ENCODE peak calls at places on chromosome 13, in six cellular contexts. One of them, this sample, is unnamed.

GRCh38 chr13:38223093-38223492 is 126.6 kb upstream of the UFM1 start:
- DNase-seq in transverse colon: no peak
- DNase-seq in right atrium auricular region: no peak
- DNase-seq in tibial artery: no peak
- DNase-seq in pancreas: no peak
- DNase-seq in mammary epithelial cell: no peak
- DNase-seq in this sample: no peak

GRCh38 chr13:24693862-24694471 is 13.8 kb downstream of the ATP12A start:
- DNase-seq in transverse colon: peak; percentile 36
- DNase-seq in right atrium auricular region: no peak
- DNase-seq in tibial artery: peak; percentile 44
- DNase-seq in pancreas: no peak
- DNase-seq in mammary epithelial cell: peak; percentile 47
- DNase-seq in this sample: no peak

GRCh38 chr13:97491452-97491851 is 57.5 kb downstream of the RAP2A start:
- DNase-seq in transverse colon: no peak
- DNase-seq in right atrium auricular region: no peak
- DNase-seq in tibial artery: no peak
- DNase-seq in pancreas: no peak
- DNase-seq in mammary epithelial cell: no peak
- DNase-seq in this sample: no peak

GRCh38 chr13:98927954-98928927 is 49.6 kb downstream of the DOCK9 start:
- DNase-seq in transverse colon: no peak
- DNase-seq in right atrium auricular region: peak; percentile 67
- DNase-seq in tibial artery: no peak
- DNase-seq in pancreas: no peak
- DNase-seq in mammary epithelial cell: no peak
- DNase-seq in this sample: no peak

GRCh38 chr13:77599351-77599750 is 63.8 kb downstream of the SCEL start:
- DNase-seq in transverse colon: no peak
- DNase-seq in right atrium auricular region: no peak
- DNase-seq in tibial artery: no peak
- DNase-seq in pancreas: no peak
- DNase-seq in mammary epithelial cell: no peak
- DNase-seq in this sample: no peak

GRCh38 chr13:46992383-46992952 is 95.6 kb upstream of the HTR2A start:
- DNase-seq in transverse colon: no peak
- DNase-seq in right atrium auricular region: no peak
- DNase-seq in tibial artery: no peak
- DNase-seq in pancreas: no peak
- DNase-seq in mammary epithelial cell: peak; percentile 32
- DNase-seq in this sample: no peak

GRCh38 chr13:88754141-88754540 is 1083.0 kb downstream of the SLITRK5 start:
- DNase-seq in transverse colon: no peak
- DNase-seq in right atrium auricular region: no peak
- DNase-seq in tibial artery: no peak
- DNase-seq in pancreas: no peak
- DNase-seq in mammary epithelial cell: no peak
- DNase-seq in this sample: no peak

GRCh38 chr13:49421391-49421790 is 22.5 kb downstream of the CAB39L start:
- DNase-seq in transverse colon: peak; percentile 12
- DNase-seq in right atrium auricular region: no peak
- DNase-seq in tibial artery: no peak
- DNase-seq in pancreas: no peak
- DNase-seq in mammary epithelial cell: peak; percentile 3
- DNase-seq in this sample: no peak

GRCh38 chr13:98508280-98509074 is 68.4 kb downstream of the STK24 start:
- DNase-seq in transverse colon: no peak
- DNase-seq in right atrium auricular region: no peak
- DNase-seq in tibial artery: no peak
- DNase-seq in pancreas: no peak
- DNase-seq in mammary epithelial cell: peak; percentile 60
- DNase-seq in this sample: no peak

GRCh38 chr13:44307255-44307654 is 66.4 kb upstream of the SERP2 start:
- DNase-seq in transverse colon: no peak
- DNase-seq in right atrium auricular region: no peak
- DNase-seq in tibial artery: no peak
- DNase-seq in pancreas: no peak
- DNase-seq in mammary epithelial cell: no peak
- DNase-seq in this sample: no peak

GRCh38 chr13:53250272-53250875 is 221.8 kb downstream of the OLFM4 start:
- DNase-seq in transverse colon: no peak
- DNase-seq in right atrium auricular region: no peak
- DNase-seq in tibial artery: no peak
- DNase-seq in pancreas: peak; percentile 13
- DNase-seq in mammary epithelial cell: peak; percentile 56
- DNase-seq in this sample: no peak

GRCh38 chr13:113245858-113246791 is 36.7 kb downstream of the CUL4A start:
- DNase-seq in transverse colon: no peak
- DNase-seq in right atrium auricular region: no peak
- DNase-seq in tibial artery: no peak
- DNase-seq in pancreas: no peak
- DNase-seq in mammary epithelial cell: no peak
- DNase-seq in this sample: no peak
- H3K36me3 ChIP-seq in transverse colon: peaks cover 67% of the 10 kb centered on the region
- H3K36me3 ChIP-seq in right atrium auricular region: peaks cover 87% of the 10 kb centered on the region
- H3K36me3 ChIP-seq in tibial artery: peaks cover 96% of the 10 kb centered on the region
- H3K36me3 ChIP-seq in pancreas: peaks cover 50% of the 10 kb centered on the region
- H3K36me3 ChIP-seq in mammary epithelial cell: peaks cover 23% of the 10 kb centered on the region
- H3K36me3 ChIP-seq in this sample: no peaks in the 10 kb centered on the region

GRCh38 chr13:33281951-33282595 is 3.5 kb downstream of the STARD13 start:
- DNase-seq in transverse colon: no peak
- DNase-seq in right atrium auricular region: no peak
- DNase-seq in tibial artery: no peak
- DNase-seq in pancreas: no peak
- DNase-seq in mammary epithelial cell: peak; percentile 88
- DNase-seq in this sample: no peak
- H3K4me1 ChIP-seq in transverse colon: peaks cover 79% of the 10 kb centered on the region
- H3K4me1 ChIP-seq in right atrium auricular region: peaks cover 67% of the 10 kb centered on the region
- H3K4me1 ChIP-seq in tibial artery: peaks cover 48% of the 10 kb centered on the region
- H3K4me1 ChIP-seq in pancreas: peaks cover 35% of the 10 kb centered on the region
- H3K4me1 ChIP-seq in mammary epithelial cell: peaks cover 57% of the 10 kb centered on the region
- H3K4me1 ChIP-seq in this sample: peaks cover 28% of the 10 kb centered on the region

DNA sequence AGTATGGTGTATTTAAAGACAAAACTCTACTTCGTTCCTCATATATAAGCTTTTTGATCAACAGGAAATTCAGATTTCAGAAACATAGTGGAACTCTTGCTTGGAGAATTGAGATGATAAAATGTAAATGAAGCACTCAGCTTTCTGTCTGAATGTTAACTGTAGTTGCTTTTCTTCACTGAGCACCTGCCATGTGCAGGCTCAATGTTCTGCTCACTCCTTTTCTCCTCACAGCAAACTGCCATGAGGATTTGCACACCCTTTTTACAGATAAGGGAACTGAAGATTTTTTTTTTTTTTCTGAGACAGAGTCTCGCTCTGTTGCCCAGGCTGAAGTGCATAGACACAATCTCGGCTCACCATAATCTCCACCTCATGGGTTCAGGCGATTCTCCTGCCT is 28.0 kb upstream of the FOXO1 start:
- DNase-seq in transverse colon: no peak
- DNase-seq in right atrium auricular region: no peak
- DNase-seq in tibial artery: no peak
- DNase-seq in pancreas: no peak
- DNase-seq in mammary epithelial cell: no peak
- DNase-seq in this sample: no peak
- H3K4me3 ChIP-seq in transverse colon: no peak overlapping the region
- H3K4me3 ChIP-seq in right atrium auricular region: no peak overlapping the region
- H3K4me3 ChIP-seq in tibial artery: no peak overlapping the region
- H3K4me3 ChIP-seq in pancreas: no peak overlapping the region
- H3K4me3 ChIP-seq in mammary epithelial cell: no peak overlapping the region
- H3K4me3 ChIP-seq in this sample: no peak overlapping the region

GRCh38 chr13:27962982-27963381 is 6.1 kb downstream of the CDX2 start:
- DNase-seq in transverse colon: no peak
- DNase-seq in right atrium auricular region: no peak
- DNase-seq in tibial artery: no peak
- DNase-seq in pancreas: no peak
- DNase-seq in mammary epithelial cell: no peak
- DNase-seq in this sample: no peak
- H3K36me3 ChIP-seq in transverse colon: no peaks in the 10 kb centered on the region
- H3K36me3 ChIP-seq in right atrium auricular region: no peaks in the 10 kb centered on the region
- H3K36me3 ChIP-seq in tibial artery: no peaks in the 10 kb centered on the region
- H3K36me3 ChIP-seq in pancreas: no peaks in the 10 kb centered on the region
- H3K36me3 ChIP-seq in mammary epithelial cell: no peaks in the 10 kb centered on the region
- H3K36me3 ChIP-seq in this sample: no peaks in the 10 kb centered on the region

GRCh38 chr13:23628250-23628649 is 58.0 kb downstream of the TNFRSF19 start:
- DNase-seq in transverse colon: no peak
- DNase-seq in right atrium auricular region: no peak
- DNase-seq in tibial artery: no peak
- DNase-seq in pancreas: no peak
- DNase-seq in mammary epithelial cell: no peak
- DNase-seq in this sample: no peak
- H3K4me1 ChIP-seq in transverse colon: no peaks in the 10 kb centered on the region
- H3K4me1 ChIP-seq in right atrium auricular region: peaks cover 48% of the 10 kb centered on the region
- H3K4me1 ChIP-seq in tibial artery: peaks cover 10% of the 10 kb centered on the region
- H3K4me1 ChIP-seq in pancreas: peaks cover 29% of the 10 kb centered on the region
- H3K4me1 ChIP-seq in mammary epithelial cell: no peaks in the 10 kb centered on the region
- H3K4me1 ChIP-seq in this sample: no peaks in the 10 kb centered on the region

GRCh38 chr13:80361883-80362327 is 21.0 kb upstream of the SPRY2 start:
- DNase-seq in transverse colon: no peak
- DNase-seq in right atrium auricular region: no peak
- DNase-seq in tibial artery: no peak
- DNase-seq in pancreas: no peak
- DNase-seq in mammary epithelial cell: peak; percentile 66
- DNase-seq in this sample: no peak

GRCh38 chr13:80363890-80364503 is 23.1 kb upstream of the SPRY2 start:
- DNase-seq in transverse colon: no peak
- DNase-seq in right atrium auricular region: no peak
- DNase-seq in tibial artery: no peak
- DNase-seq in pancreas: no peak
- DNase-seq in mammary epithelial cell: peak; percentile 5
- DNase-seq in this sample: no peak

GRCh38 chr13:80361298-80361697 is 20.4 kb upstream of the SPRY2 start:
- DNase-seq in transverse colon: no peak
- DNase-seq in right atrium auricular region: no peak
- DNase-seq in tibial artery: no peak
- DNase-seq in pancreas: no peak
- DNase-seq in mammary epithelial cell: peak; percentile 1
- DNase-seq in this sample: no peak

GRCh38 chr13:80360298-80360827 is 19.4 kb upstream of the SPRY2 start:
- DNase-seq in transverse colon: no peak
- DNase-seq in right atrium auricular region: no peak
- DNase-seq in tibial artery: no peak
- DNase-seq in pancreas: no peak
- DNase-seq in mammary epithelial cell: no peak
- DNase-seq in this sample: no peak

DNA sequence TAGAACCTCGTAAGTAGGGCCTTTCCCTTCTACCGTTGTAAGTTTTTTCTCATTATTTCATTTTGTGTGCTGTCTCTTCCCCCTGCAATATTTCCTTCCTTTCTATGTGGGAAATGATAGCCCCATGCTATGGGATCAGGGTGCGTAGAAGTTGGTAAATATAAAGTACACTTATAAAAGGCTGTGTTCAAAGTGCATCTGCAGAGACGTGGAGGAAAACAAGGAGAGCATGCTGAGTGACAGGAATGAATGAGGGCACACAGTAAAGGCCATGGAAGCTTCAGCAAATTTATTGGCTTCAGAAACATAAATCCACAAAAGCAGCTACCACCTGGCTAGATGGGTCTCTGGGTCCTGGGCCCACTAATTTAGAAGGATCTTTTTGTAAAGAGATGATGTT is 21.6 kb upstream of the SPRY2 start:
- DNase-seq in transverse colon: no peak
- DNase-seq in right atrium auricular region: no peak
- DNase-seq in tibial artery: no peak
- DNase-seq in pancreas: no peak
- DNase-seq in mammary epithelial cell: no peak
- DNase-seq in this sample: no peak
- H3K4me3 ChIP-seq in transverse colon: no peak overlapping the region
- H3K4me3 ChIP-seq in right atrium auricular region: no peak overlapping the region
- H3K4me3 ChIP-seq in tibial artery: no peak overlapping the region
- H3K4me3 ChIP-seq in pancreas: no peak overlapping the region
- H3K4me3 ChIP-seq in mammary epithelial cell: no peak overlapping the region
- H3K4me3 ChIP-seq in this sample: no peak overlapping the region

DNA sequence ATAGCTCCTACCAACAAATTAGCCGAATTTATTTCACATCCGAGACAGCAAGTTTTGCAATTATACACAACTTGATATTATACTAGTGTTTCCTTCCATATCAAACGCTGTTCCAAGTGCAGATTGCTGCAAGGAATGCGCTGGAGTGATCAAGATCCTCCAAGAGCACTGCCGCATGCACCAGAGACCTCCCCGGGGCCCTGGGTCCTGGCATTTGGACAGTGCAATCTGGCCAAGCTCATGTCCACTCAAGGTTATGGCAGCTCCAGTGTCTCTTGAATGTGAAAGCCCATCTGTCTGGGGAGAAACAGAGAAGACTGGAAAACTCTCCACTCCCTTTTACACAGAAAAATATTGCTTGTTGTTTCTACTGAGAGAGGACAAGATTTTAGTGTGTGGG is 111.9 kb downstream of the HSPH1 start:
- DNase-seq in transverse colon: no peak
- DNase-seq in right atrium auricular region: no peak
- DNase-seq in tibial artery: peak; percentile 40
- DNase-seq in pancreas: no peak
- DNase-seq in mammary epithelial cell: no peak
- DNase-seq in this sample: no peak
- H3K36me3 ChIP-seq in transverse colon: no peaks in the 10 kb centered on the region
- H3K36me3 ChIP-seq in right atrium auricular region: no peaks in the 10 kb centered on the region
- H3K36me3 ChIP-seq in tibial artery: no peaks in the 10 kb centered on the region
- H3K36me3 ChIP-seq in pancreas: no peaks in the 10 kb centered on the region
- H3K36me3 ChIP-seq in mammary epithelial cell: no peaks in the 10 kb centered on the region
- H3K36me3 ChIP-seq in this sample: no peaks in the 10 kb centered on the region

GRCh38 chr13:101708115-101708514 is 255.6 kb downstream of the ITGBL1 start:
- DNase-seq in transverse colon: no peak
- DNase-seq in right atrium auricular region: no peak
- DNase-seq in tibial artery: no peak
- DNase-seq in pancreas: no peak
- DNase-seq in mammary epithelial cell: no peak
- DNase-seq in this sample: no peak
- H3K4me1 ChIP-seq in transverse colon: no peaks in the 10 kb centered on the region
- H3K4me1 ChIP-seq in right atrium auricular region: no peaks in the 10 kb centered on the region
- H3K4me1 ChIP-seq in tibial artery: no peaks in the 10 kb centered on the region
- H3K4me1 ChIP-seq in pancreas: no peaks in the 10 kb centered on the region
- H3K4me1 ChIP-seq in mammary epithelial cell: peaks cover 12% of the 10 kb centered on the region
- H3K4me1 ChIP-seq in this sample: no peaks in the 10 kb centered on the region

This sample was measured in mucosa of descending colon.